ENCODE peak calls at places on chromosomes 7 and 10, in eight cellular contexts. W is body of pancreas, K is HCT116, C is Peyer's patch, L is adrenal gland, I is esophagus squamous epithelium, Z is A549, H is NB4. V is an unnamed sample.

GRCh38 chr7:148058092-148058491 is 532.5 kb upstream of the C7orf33 start:
- DNase-seq in W (no peak), K (no peak), C (no peak), L (no peak), I (no peak), Z (no peak), H (no peak), V (no peak)

GRCh38 chr10:61970182-61971015 is 68.9 kb downstream of the ARID5B start:
- DNase-seq in W (peak), K (no peak), C (no peak), L (peak), I (no peak), Z (no peak), H (no peak), V (no peak)

GRCh38 chr10:132169766-132170560 is 16.8 kb upstream of the DPYSL4 start:
- DNase-seq in W (no peak), K (no peak), C (no peak), L (no peak), I (no peak), Z (no peak), H (peak), V (no peak)

GRCh38 chr7:4198301-4198700 is 483.8 kb upstream of the FOXK1 start:
- DNase-seq in W (no peak), K (no peak), C (no peak), L (no peak), I (no peak), Z (no peak), H (no peak), V (no peak)

GRCh38 chr10:6310977-6311376 is 108.2 kb downstream of the PFKFB3 start:
- DNase-seq in W (no peak), K (no peak), C (no peak), L (no peak), I (no peak), Z (no peak), H (no peak), V (no peak)

GRCh38 chr10:98150544-98150943 is 16.1 kb downstream of the R3HCC1L start:
- DNase-seq in W (no peak), K (no peak), C (no peak), L (no peak), I (no peak), Z (no peak), H (no peak), V (no peak)

GRCh38 chr10:86362129-86362527 is 4.5 kb downstream of the GRID1 start:
- DNase-seq in W (no peak), K (no peak), C (peak), L (no peak), I (no peak), Z (no peak), H (no peak), V (no peak)

GRCh38 chr10:88243847-88244730 is 339.0 kb downstream of the RNLS start:
- DNase-seq in W (peak), K (no peak), C (peak), L (peak), I (no peak), Z (no peak), H (no peak), V (no peak)

GRCh38 chr10:132492323-132493035 is 45.1 kb upstream of the INPP5A start:
- DNase-seq in W (peak), K (no peak), C (no peak), L (no peak), I (no peak), Z (no peak), H (no peak), V (no peak)

GRCh38 chr10:83274088-83274487 is 865.2 kb upstream of the GHITM start:
- DNase-seq in W (no peak), K (no peak), C (no peak), L (no peak), I (no peak), Z (no peak), H (no peak), V (no peak)

GRCh38 chr10:102743588-102744373 is at the start of gene WBP1L:
- DNase-seq in W (peak), K (peak), C (peak), L (peak), I (peak), Z (peak), H (peak), V (peak)
- TF ChIP-seq POLR2A in W (peak), K (no peak), C (peak), L (peak), I (no peak), Z (peak), H (peak), V (peak)

GRCh38 chr10:119007211-119007574 is 22.3 kb upstream of the NANOS1 start:
- DNase-seq in W (no peak), K (no peak), C (no peak), L (no peak), I (no peak), Z (no peak), H (no peak), V (no peak)
- TF ChIP-seq CTCF in W (no peak), K (no peak), C (no peak), L (no peak), I (no peak), Z (no peak), H (no peak), V (no peak)

GRCh38 chr10:14876764-14877163 is 1.9 kb upstream of the SUV39H2 start:
- DNase-seq in W (no peak), K (no peak), C (no peak), L (no peak), I (no peak), Z (no peak), H (no peak), V (no peak)

GRCh38 chr10:14879055-14879800 is 562 bp downstream of the SUV39H2 start:
- DNase-seq in W (peak), K (no peak), C (no peak), L (peak), I (no peak), Z (no peak), H (peak), V (no peak)

GRCh38 chr10:14880201-14880600 is 1.5 kb downstream of the SUV39H2 start:
- DNase-seq in W (no peak), K (no peak), C (no peak), L (no peak), I (no peak), Z (no peak), H (peak), V (no peak)

GRCh38 chr10:14879801-14880193 is 1.1 kb downstream of the SUV39H2 start:
- DNase-seq in W (no peak), K (no peak), C (no peak), L (no peak), I (no peak), Z (no peak), H (no peak), V (no peak)

DNA sequence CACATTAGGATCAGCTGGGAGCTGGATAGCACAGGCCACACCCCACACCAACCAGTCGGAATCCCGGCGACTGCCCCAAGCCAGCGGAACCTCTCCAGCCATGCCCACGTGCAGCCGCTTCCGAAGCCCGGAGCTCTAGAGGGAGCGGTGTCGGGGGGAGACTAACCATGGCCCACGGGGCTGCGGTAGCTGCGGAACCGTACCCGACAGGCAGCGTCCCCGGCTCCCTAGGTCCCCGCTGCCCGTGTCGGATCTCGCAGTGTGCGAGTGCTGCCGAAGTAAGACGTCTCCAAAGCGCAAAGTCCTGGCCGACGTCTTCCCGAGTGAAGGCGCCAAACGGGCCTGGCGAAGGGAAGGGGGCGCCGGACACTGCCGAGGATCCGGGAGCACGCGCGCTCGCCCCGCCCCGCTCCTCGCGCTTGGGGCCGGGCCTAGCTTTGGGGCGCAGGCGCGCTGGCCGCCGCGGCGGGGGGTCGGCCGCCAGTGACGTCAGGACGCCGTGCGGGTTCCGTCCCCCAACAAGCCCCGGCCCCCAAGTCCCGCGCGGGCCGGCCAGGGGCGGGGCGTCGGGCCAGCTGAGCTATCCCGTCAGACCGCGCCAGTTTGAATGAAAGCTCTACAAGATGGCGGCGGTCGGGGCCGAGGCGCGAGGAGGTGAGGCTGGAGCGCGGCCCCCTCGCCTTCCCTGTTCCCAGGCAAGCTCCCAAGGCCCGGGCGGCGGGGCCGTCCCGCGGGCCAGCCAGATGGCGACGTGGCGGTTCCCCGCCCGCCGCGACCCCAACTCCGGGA is at the start of gene SUV39H2:
- DNase-seq in W (peak), K (peak), C (peak), L (peak), I (peak), Z (peak), H (peak), V (peak)
- TF ChIP-seq POLR2A in W (peak), K (peak), C (peak), L (peak), I (no peak), Z (peak), H (peak), V (peak)

DNA sequence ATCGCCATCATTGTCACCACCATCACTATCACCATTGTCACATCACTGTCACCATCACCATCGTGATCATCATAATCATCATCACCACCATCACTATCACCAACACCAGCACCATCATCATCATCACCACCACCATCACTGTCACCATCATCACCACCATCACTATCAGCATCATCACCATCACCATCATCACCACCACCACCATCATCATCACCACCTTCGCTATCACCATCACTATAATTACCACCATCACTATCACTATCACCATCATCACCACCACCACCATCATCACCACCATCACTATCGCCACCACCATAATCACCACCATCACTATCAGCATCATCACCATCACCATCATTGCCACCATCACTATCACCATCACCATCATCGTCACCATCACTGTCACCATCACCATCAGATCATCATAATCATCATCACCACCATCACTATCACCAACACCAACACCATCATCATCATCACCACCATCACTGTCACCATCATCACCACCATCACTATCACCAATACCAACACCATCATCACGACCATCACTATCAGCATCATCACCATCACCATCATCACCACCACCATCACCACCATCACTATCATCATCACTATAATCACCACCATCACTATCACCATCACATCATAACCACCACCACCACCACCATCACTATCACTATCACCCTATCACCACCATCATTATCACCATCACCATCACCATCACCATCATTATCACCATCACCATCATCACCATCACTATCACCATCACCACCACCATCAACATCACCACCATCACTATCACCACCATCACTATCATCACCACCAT is 6.0 kb upstream of the GNA12 start:
- DNase-seq in W (no peak), K (no peak), C (no peak), L (no peak), I (no peak), Z (no peak), H (no peak), V (no peak)
- TF ChIP-seq CTCF in W (no peak), K (no peak), C (no peak), L (no peak), I (no peak), Z (no peak), H (no peak), V (no peak)

GRCh38 chr10:25209618-25210017 is 34.8 kb downstream of the GPR158 start:
- DNase-seq in W (no peak), K (no peak), C (no peak), L (no peak), I (no peak), Z (no peak), H (no peak), V (no peak)

GRCh38 chr10:25206693-25207414 is 32.1 kb downstream of the GPR158 start:
- DNase-seq in W (no peak), K (no peak), C (no peak), L (no peak), I (no peak), Z (no peak), H (no peak), V (no peak)
- TF ChIP-seq POLR2A in W (no peak), K (no peak), C (no peak), L (no peak), I (no peak), Z (no peak), H (no peak), V (no peak)

GRCh38 chr10:45313264-45313873 is 2.0 kb downstream of the OR13A1 start:
- DNase-seq in W (no peak), K (no peak), C (no peak), L (no peak), I (no peak), Z (no peak), H (no peak), V (no peak)

GRCh38 chr10:45308707-45309106 is 6.7 kb downstream of the OR13A1 start:
- DNase-seq in W (peak), K (peak), C (no peak), L (no peak), I (no peak), Z (no peak), H (peak), V (no peak)
- TF ChIP-seq CTCF in W (peak), K (peak), C (peak), L (peak), I (peak), Z (no peak), H (peak), V (no peak)

GRCh38 chr10:69451209-69451783 is at the start of gene TSPAN15:
- DNase-seq in W (peak), K (peak), C (peak), L (peak), I (no peak), Z (peak), H (peak), V (peak)
- TF ChIP-seq POLR2A in W (no peak), K (no peak), C (no peak), L (no peak), I (no peak), Z (peak), H (no peak), V (peak)